ENCODE peak calls at places on chromosomes 16 and 17, in seven cellular contexts. Y, I, Q, M, O, T and S are unnamed samples.

GRCh38 chr17:8821446-8822105 is 22.4 kb upstream of the MFSD6L start:
- DNase-seq in Q (no peak), I (no peak), M (no peak), T (no peak), Y (no peak), O (no peak), S (no peak)

GRCh38 chr16:73060216-73060615 is 12.3 kb upstream of the ZFHX3 start:
- DNase-seq in Y (no peak), M (no peak), Q (no peak), T (no peak), O (no peak), I (peak), S (no peak)

GRCh38 chr17:10758062-10758461 is 28.2 kb upstream of the TMEM220 start:
- DNase-seq in I (no peak), M (no peak), Q (peak), O (no peak), Y (no peak), T (no peak), S (no peak)

GRCh38 chr17:31743767-31744166 is 115.3 kb downstream of the COPRS start:
- DNase-seq in T (no peak), Q (no peak), Y (no peak), I (peak), M (no peak), O (no peak), S (no peak)

GRCh38 chr16:9268446-9268845 is 177.0 kb downstream of the HAPSTR1 start:
- DNase-seq in O (no peak), T (no peak), I (no peak), Q (no peak), M (no peak), Y (no peak), S (no peak)

GRCh38 chr17:50939542-50939794 is 73.3 kb upstream of the TOB1 start:
- DNase-seq in I (no peak), M (no peak), Q (no peak), O (no peak), Y (no peak), T (no peak), S (no peak)

GRCh38 chr17:77594416-77595209 is 363.9 kb upstream of the TNRC6C start:
- DNase-seq in Y (no peak), M (no peak), T (no peak), Q (no peak), I (no peak), O (no peak), S (no peak)

GRCh38 chr16:23537390-23537789 is 19.8 kb downstream of the EARS2 start:
- DNase-seq in T (no peak), M (no peak), Y (no peak), Q (no peak), I (no peak), O (no peak), S (no peak)

GRCh38 chr17:35187481-35187880 is 6.7 kb downstream of the SLC35G3 start:
- DNase-seq in Q (no peak), M (no peak), Y (no peak), I (no peak), O (no peak), T (no peak), S (no peak)

GRCh38 chr16:77273-77806 is 685 bp upstream of the MPG start:
- DNase-seq in Q (no peak), I (peak), T (no peak), M (no peak), O (no peak), Y (peak), S (peak)

GRCh38 chr17:20267459-20267842 is 199.9 kb downstream of the LGALS9B start:
- DNase-seq in M (peak), T (no peak), Y (peak), O (no peak), I (no peak), Q (no peak), S (peak)